ENCODE peak calls at places on chromosomes 5 and 9, in ten cellular contexts. Z is progenitor cell of endocrine pancreas; Q is AG10803; F is CD8-positive, alpha-beta T cell; C is RWPE1; V is neural crest cell; H is right atrium auricular region; L is astrocyte; R is dorsolateral prefrontal cortex; S is Peyer's patch. O is an unnamed sample.

GRCh38 chr9:99722852-99723251 is 98.8 kb upstream of the NR4A3 start:
- DNase-seq in L (no peak), F (no peak), V (no peak), C (no peak), H (no peak), R (no peak), S (no peak), Q (peak; percentile 4), Z (no peak), O (no peak)

GRCh38 chr5:58751222-58751621 is 168.3 kb downstream of the RAB3C start:
- DNase-seq in V (no peak), R (no peak), C (no peak), F (no peak), Z (no peak), S (no peak), H (no peak), L (peak; percentile 16), Q (no peak), O (no peak)

GRCh38 chr9:110753734-110754231 is 85.2 kb downstream of the MUSK start:
- DNase-seq in F (no peak), S (no peak), C (no peak), V (no peak), Q (peak; percentile 77), H (no peak), L (no peak), R (no peak), Z (no peak), O (no peak)

GRCh38 chr5:101942321-101942882 is 353.7 kb downstream of the SLCO4C1 start:
- DNase-seq in S (no peak), V (peak; percentile 42), R (no peak), Z (no peak), F (no peak), C (peak; percentile 8), Q (no peak), L (no peak), H (no peak), O (no peak)

GRCh38 chr5:147830035-147830434 is 1.4 kb downstream of the SPINK1 start:
- DNase-seq in C (no peak), F (no peak), H (no peak), Z (no peak), R (no peak), S (no peak), L (no peak), V (no peak), Q (no peak), O (no peak)

GRCh38 chr5:157383151-157383810 is 76.7 kb upstream of the NIPAL4 start:
- DNase-seq in R (no peak), L (no peak), V (no peak), Q (no peak), S (no peak), Z (no peak), F (no peak), C (no peak), H (no peak), O (no peak)

GRCh38 chr5:127856310-127856709 is 153.1 kb downstream of the CCDC192 start:
- DNase-seq in R (no peak), H (no peak), C (no peak), Q (no peak), S (no peak), L (no peak), V (no peak), Z (no peak), F (no peak), O (no peak)

GRCh38 chr5:14156611-14157493 is 13.7 kb downstream of the TRIO start:
- DNase-seq in L (peak; percentile 100), C (peak; percentile 93), Z (no peak), R (no peak), F (no peak), V (no peak), H (no peak), S (no peak), Q (peak; percentile 96), O (no peak)

DNA sequence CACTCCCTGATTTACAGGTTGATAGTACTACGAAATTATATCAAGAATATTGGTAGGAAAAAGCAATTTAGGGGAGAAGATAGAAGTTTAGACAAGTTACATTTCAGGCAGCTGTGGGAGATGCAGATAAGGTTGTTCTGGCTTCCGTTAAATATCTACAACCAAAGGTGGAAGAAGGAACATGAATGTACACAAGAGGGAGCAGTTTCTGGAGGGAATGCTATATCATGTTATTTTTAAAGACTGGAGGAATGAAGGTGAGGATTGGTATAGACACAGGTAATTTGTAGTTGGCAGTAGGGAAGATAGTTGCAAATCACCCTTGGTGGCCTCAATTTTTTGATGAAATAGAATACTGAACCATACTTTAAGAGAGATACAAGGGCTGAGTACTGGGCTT is 187.3 kb upstream of the NMUR2 start:
- DNase-seq in V (no peak), L (no peak), Z (no peak), H (no peak), Q (no peak), R (no peak), F (no peak), C (peak; percentile 7), S (no peak), O (no peak)
- TF ChIP-seq CTCF in V (peak; percentile 37), L (no peak), Z (peak; percentile 25), H (no peak), Q (no peak), R (no peak), F (no peak), C (no peak), S (no peak), O (no peak)

DNA sequence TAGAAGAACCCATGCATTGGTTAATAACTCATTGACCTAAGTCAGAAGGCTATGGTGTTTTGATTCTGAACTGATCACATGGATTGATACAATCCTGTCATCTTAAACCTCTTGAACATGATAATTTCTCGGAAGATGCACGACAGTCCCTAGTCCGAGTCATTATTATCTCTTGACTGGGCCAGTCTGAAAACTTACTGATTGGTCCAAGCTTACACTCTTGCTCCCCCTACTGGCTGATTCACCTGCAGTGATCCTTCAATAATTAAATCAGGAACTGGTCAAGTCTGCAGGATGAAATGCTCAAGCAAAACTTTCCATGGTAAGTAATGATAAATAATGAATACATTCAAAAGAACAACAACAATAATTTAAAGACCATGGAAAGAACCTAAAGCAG is 79.5 kb downstream of the BRINP1 start:
- DNase-seq in V (peak; percentile 65), Z (peak; percentile 39), L (peak; percentile 41), H (peak; percentile 71), Q (peak; percentile 63), F (no peak), R (no peak), S (no peak), C (peak; percentile 18), O (no peak)
- TF ChIP-seq CTCF in V (peak; percentile 85), Z (peak; percentile 88), L (peak; percentile 67), H (peak; percentile 88), Q (peak; percentile 87), F (no peak), R (peak; percentile 69), S (peak; percentile 69), C (peak; percentile 69), O (peak; percentile 73)

GRCh38 chr5:141398608-141399007 is 861 bp downstream of the PCDHGB5 start:
- DNase-seq in C (no peak), Z (no peak), S (no peak), R (no peak), L (no peak), Q (no peak), V (no peak), H (no peak), F (no peak), O (no peak)

GRCh38 chr5:141389153-141390042 is 1.9 kb downstream of the PCDHGB4 start:
- DNase-seq in L (no peak), H (no peak), Q (no peak), F (no peak), S (no peak), C (no peak), R (no peak), V (no peak), Z (no peak), O (no peak)

GRCh38 chr5:141393267-141393666 is 834 bp downstream of the PCDHGA8 start:
- DNase-seq in L (no peak), Q (no peak), Z (no peak), H (no peak), S (no peak), R (no peak), V (no peak), F (no peak), C (no peak), O (no peak)

GRCh38 chr5:141388661-141389060 is 1.2 kb downstream of the PCDHGB4 start:
- DNase-seq in L (no peak), R (no peak), Q (no peak), F (no peak), H (no peak), V (no peak), Z (no peak), S (no peak), C (no peak), O (no peak)

DNA sequence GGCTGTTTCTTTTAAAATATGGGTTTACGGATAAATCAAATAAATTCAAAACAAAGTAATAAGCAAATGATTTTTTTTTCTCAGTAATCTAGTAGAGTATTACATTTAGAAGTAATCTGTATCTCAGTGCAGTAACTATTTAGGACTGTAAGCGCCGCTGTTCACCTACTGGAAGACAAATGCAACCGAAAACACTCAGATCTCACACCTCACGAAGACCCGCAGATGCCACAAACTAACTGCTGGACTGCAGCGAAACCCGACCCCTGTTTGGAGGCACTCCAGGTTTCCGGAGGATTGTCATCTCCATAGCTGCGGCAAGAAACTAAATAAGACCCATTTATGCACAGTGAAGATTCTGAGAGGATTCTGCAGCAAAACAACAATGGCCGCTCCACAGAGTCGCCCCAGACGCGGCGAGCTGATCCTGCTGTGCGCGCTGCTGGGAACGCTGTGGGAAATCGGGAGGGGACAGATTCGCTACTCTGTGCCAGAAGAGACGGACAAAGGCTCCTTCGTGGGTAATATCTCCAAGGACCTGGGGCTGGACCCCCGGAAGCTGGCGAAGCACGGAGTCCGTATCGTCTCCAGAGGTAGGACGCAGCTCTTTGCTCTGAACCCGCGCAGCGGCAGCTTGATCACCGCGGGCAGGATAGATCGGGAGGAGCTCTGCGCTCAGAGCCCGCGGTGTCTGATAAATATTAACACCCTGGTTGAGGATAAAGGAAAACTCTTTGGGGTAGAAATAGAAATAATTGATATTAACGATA is at the start of gene PCDHGA8:
- DNase-seq in R (no peak), F (no peak), V (no peak), L (no peak), H (no peak), Z (no peak), S (no peak), C (no peak), Q (peak; percentile 41), O (no peak)
- TF ChIP-seq CTCF in R (no peak), F (no peak), V (no peak), L (no peak), H (no peak), Z (no peak), S (no peak), C (peak; percentile 1), Q (peak; percentile 22), O (no peak)

GRCh38 chr5:61357745-61358144 is 25.7 kb downstream of the ZSWIM6 start:
- DNase-seq in C (no peak), F (no peak), S (no peak), V (no peak), L (no peak), H (no peak), R (no peak), Z (no peak), Q (no peak), O (no peak)

GRCh38 chr5:61366841-61367240 is 34.8 kb downstream of the ZSWIM6 start:
- DNase-seq in V (no peak), Q (no peak), Z (no peak), C (no peak), L (no peak), F (no peak), H (no peak), S (no peak), R (no peak), O (no peak)

GRCh38 chr5:61363715-61364114 is 31.7 kb downstream of the ZSWIM6 start:
- DNase-seq in C (no peak), Q (no peak), R (no peak), L (no peak), Z (no peak), H (no peak), S (no peak), F (no peak), V (no peak), O (no peak)

DNA sequence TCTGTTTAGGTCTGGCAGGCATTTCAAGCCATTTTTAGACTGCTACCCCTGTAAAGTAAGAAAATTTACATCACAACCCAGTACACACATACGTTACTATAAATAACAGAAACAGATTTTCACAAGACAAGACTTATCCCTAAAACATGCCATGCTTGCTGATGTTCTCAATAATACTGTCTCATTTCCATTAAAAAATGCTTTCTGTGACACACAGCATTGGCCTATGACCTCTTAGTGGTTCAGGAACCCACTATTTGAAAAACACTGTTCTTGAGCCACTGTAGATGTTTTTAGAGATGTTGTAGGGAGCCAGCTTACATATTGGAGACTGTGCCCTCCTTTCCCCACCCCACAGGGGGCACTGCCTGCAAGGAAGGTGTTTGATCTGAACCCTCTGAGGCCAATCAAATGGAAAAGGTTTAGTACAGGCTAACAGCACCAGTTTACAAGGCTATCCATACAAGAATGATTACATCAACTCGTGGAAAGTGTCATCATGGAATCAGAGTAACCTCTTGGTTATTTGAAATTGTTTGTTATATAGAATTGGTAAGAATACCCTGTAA is 30.8 kb downstream of the ZSWIM6 start:
- DNase-seq in S (no peak), Q (peak; percentile 6), R (no peak), F (no peak), L (no peak), V (no peak), C (no peak), Z (no peak), H (no peak), O (no peak)
- TF ChIP-seq CTCF in S (no peak), Q (peak; percentile 29), R (no peak), F (no peak), L (peak; percentile 9), V (peak; percentile 29), C (no peak), Z (peak; percentile 43), H (peak; percentile 24), O (no peak)